ENCODE peak calls at places on chromosomes 13 and 19, in six cellular contexts. One of them, this sample, is unnamed.
A peak's percentile ranks its signal among the peaks of the same experiment; 100 is the strongest.

GRCh38 chr13:111143875-111144540 is 28.9 kb downstream of the ARHGEF7 start:
- DNase-seq in Kasumi-1: no peak
- DNase-seq in left lung: no peak
- DNase-seq in activated gamma-delta T cell treated with Interleukin-2 at 50 U/mL for 16 hours: no peak
- DNase-seq in frontal cortex: no peak
- DNase-seq in body of pancreas: no peak
- DNase-seq in this sample: no peak

GRCh38 chr19:13117772-13118423 is at the start of gene NACC1:
- DNase-seq in left lung: peak; percentile 99
- DNase-seq in frontal cortex: peak; percentile 99
- DNase-seq in Kasumi-1: peak; percentile 95
- DNase-seq in body of pancreas: peak; percentile 89
- DNase-seq in activated gamma-delta T cell treated with Interleukin-2 at 50 U/mL for 16 hours: peak; percentile 86
- DNase-seq in this sample: peak; percentile 97

GRCh38 chr19:35497406-35497805 is 7.1 kb upstream of the KRTDAP start:
- DNase-seq in activated gamma-delta T cell treated with Interleukin-2 at 50 U/mL for 16 hours: no peak
- DNase-seq in left lung: no peak
- DNase-seq in body of pancreas: no peak
- DNase-seq in Kasumi-1: no peak
- DNase-seq in frontal cortex: no peak
- DNase-seq in this sample: no peak

GRCh38 chr19:1353144-1353543 is 30.6 kb upstream of the NDUFS7 start:
- DNase-seq in frontal cortex: no peak
- DNase-seq in body of pancreas: no peak
- DNase-seq in Kasumi-1: no peak
- DNase-seq in activated gamma-delta T cell treated with Interleukin-2 at 50 U/mL for 16 hours: no peak
- DNase-seq in left lung: no peak
- DNase-seq in this sample: no peak

GRCh38 chr19:13459351-13459750 is 46.9 kb downstream of the CACNA1A start:
- DNase-seq in activated gamma-delta T cell treated with Interleukin-2 at 50 U/mL for 16 hours: no peak
- DNase-seq in body of pancreas: no peak
- DNase-seq in frontal cortex: peak; percentile 39
- DNase-seq in left lung: no peak
- DNase-seq in Kasumi-1: no peak
- DNase-seq in this sample: no peak

GRCh38 chr19:14061751-14062557 is at the start of gene PALM3:
- DNase-seq in frontal cortex: no peak
- DNase-seq in activated gamma-delta T cell treated with Interleukin-2 at 50 U/mL for 16 hours: no peak
- DNase-seq in left lung: no peak
- DNase-seq in body of pancreas: peak; percentile 96
- DNase-seq in Kasumi-1: no peak
- DNase-seq in this sample: no peak

GRCh38 chr19:50906217-50906616 is 5.0 kb downstream of the KLK4 start:
- DNase-seq in left lung: no peak
- DNase-seq in frontal cortex: no peak
- DNase-seq in body of pancreas: peak; percentile 33
- DNase-seq in activated gamma-delta T cell treated with Interleukin-2 at 50 U/mL for 16 hours: peak; percentile 15
- DNase-seq in Kasumi-1: peak; percentile 29
- DNase-seq in this sample: no peak

GRCh38 chr19:45607071-45608029 is 5.3 kb upstream of the GPR4 start:
- DNase-seq in frontal cortex: peak; percentile 78
- DNase-seq in body of pancreas: peak; percentile 82
- DNase-seq in left lung: peak; percentile 88
- DNase-seq in Kasumi-1: peak; percentile 22
- DNase-seq in activated gamma-delta T cell treated with Interleukin-2 at 50 U/mL for 16 hours: peak; percentile 31
- DNase-seq in this sample: peak; percentile 54

GRCh38 chr19:19105365-19106060 is 32.8 kb downstream of the TMEM161A start:
- DNase-seq in activated gamma-delta T cell treated with Interleukin-2 at 50 U/mL for 16 hours: no peak
- DNase-seq in Kasumi-1: no peak
- DNase-seq in left lung: no peak
- DNase-seq in frontal cortex: no peak
- DNase-seq in body of pancreas: peak; percentile 47
- DNase-seq in this sample: no peak

GRCh38 chr13:97141564-97142005 is 80.5 kb upstream of the MBNL2 start:
- DNase-seq in left lung: no peak
- DNase-seq in body of pancreas: peak; percentile 72
- DNase-seq in activated gamma-delta T cell treated with Interleukin-2 at 50 U/mL for 16 hours: no peak
- DNase-seq in frontal cortex: peak; percentile 40
- DNase-seq in Kasumi-1: peak; percentile 35
- DNase-seq in this sample: no peak

GRCh38 chr19:28718909-28719308 is 494.0 kb downstream of the UQCRFS1 start:
- DNase-seq in body of pancreas: no peak
- DNase-seq in Kasumi-1: no peak
- DNase-seq in frontal cortex: no peak
- DNase-seq in activated gamma-delta T cell treated with Interleukin-2 at 50 U/mL for 16 hours: no peak
- DNase-seq in left lung: no peak
- DNase-seq in this sample: no peak

GRCh38 chr13:101424381-101425155 is 8.3 kb upstream of the NALCN start:
- DNase-seq in body of pancreas: no peak
- DNase-seq in activated gamma-delta T cell treated with Interleukin-2 at 50 U/mL for 16 hours: no peak
- DNase-seq in left lung: no peak
- DNase-seq in Kasumi-1: no peak
- DNase-seq in frontal cortex: peak; percentile 28
- DNase-seq in this sample: no peak

GRCh38 chr13:76730220-76730619 is 156.0 kb downstream of the KCTD12 start:
- DNase-seq in frontal cortex: no peak
- DNase-seq in body of pancreas: no peak
- DNase-seq in activated gamma-delta T cell treated with Interleukin-2 at 50 U/mL for 16 hours: no peak
- DNase-seq in Kasumi-1: no peak
- DNase-seq in left lung: no peak
- DNase-seq in this sample: no peak

GRCh38 chr19:33055718-33056117 is 9.0 kb downstream of the RHPN2 start:
- DNase-seq in body of pancreas: no peak
- DNase-seq in Kasumi-1: no peak
- DNase-seq in left lung: no peak
- DNase-seq in frontal cortex: no peak
- DNase-seq in activated gamma-delta T cell treated with Interleukin-2 at 50 U/mL for 16 hours: no peak
- DNase-seq in this sample: no peak

GRCh38 chr13:52067237-52067636 is 42.7 kb downstream of the UTP14C start:
- DNase-seq in activated gamma-delta T cell treated with Interleukin-2 at 50 U/mL for 16 hours: no peak
- DNase-seq in frontal cortex: no peak
- DNase-seq in Kasumi-1: no peak
- DNase-seq in left lung: no peak
- DNase-seq in body of pancreas: no peak
- DNase-seq in this sample: no peak

GRCh38 chr13:98503175-98504028 is 73.5 kb downstream of the STK24 start:
- DNase-seq in activated gamma-delta T cell treated with Interleukin-2 at 50 U/mL for 16 hours: no peak
- DNase-seq in body of pancreas: peak; percentile 13
- DNase-seq in left lung: no peak
- DNase-seq in frontal cortex: no peak
- DNase-seq in Kasumi-1: no peak
- DNase-seq in this sample: no peak